ENCODE peak calls at places on chromosomes 3 and 15, in seven cellular contexts. D is stomach, L is HCT116, M is NT2/D1, W is uterus, S is Karpas-422, O is bronchial epithelial cell. H is an unnamed sample. For H3K36me3, the result is how much of the 10 kb centered on the place peaks cover.

GRCh38 chr15:69848551-69849231 is 249.0 kb downstream of the TLE3 start:
- DNase-seq in D (no peak), L (no peak), M (no peak), W (no peak), S (no peak), O (peak), H (peak)

GRCh38 chr3:113773381-113773780 is 26.5 kb downstream of the ATP6V1A start:
- DNase-seq in D (no peak), L (no peak), M (no peak), W (no peak), S (no peak), O (no peak), H (peak)

GRCh38 chr3:141876381-141876890 is at the start of gene ATP1B3:
- DNase-seq in D (peak), L (peak), M (peak), W (peak), S (peak), O (peak), H (peak)

GRCh38 chr3:146187334-146187950 is 26.5 kb upstream of the PLOD2 start:
- DNase-seq in D (no peak), L (peak), M (no peak), W (no peak), S (peak), O (peak), H (peak)

GRCh38 chr15:67125589-67126502 is 60.4 kb downstream of the SMAD3 start:
- DNase-seq in D (peak), L (peak), M (no peak), W (peak), S (no peak), O (peak), H (peak)

GRCh38 chr3:17730318-17730967 is 12.0 kb downstream of the TBC1D5 start:
- DNase-seq in D (no peak), L (peak), M (no peak), W (no peak), S (no peak), O (no peak), H (peak)

GRCh38 chr15:60721706-60722105 is 242.8 kb upstream of the ICE2 start:
- DNase-seq in D (no peak), L (no peak), M (no peak), W (no peak), S (peak), O (peak), H (no peak)

GRCh38 chr3:191952186-191952585 is 491.2 kb downstream of the PYDC2 start:
- DNase-seq in D (no peak), L (no peak), M (no peak), W (no peak), S (no peak), O (no peak), H (no peak)

GRCh38 chr3:171704002-171704401 is 106.3 kb downstream of the PLD1 start:
- DNase-seq in D (peak), L (peak), M (peak), W (no peak), S (peak), O (peak), H (peak)

GRCh38 chr3:157477441-157477840 is 25.8 kb downstream of the VEPH1 start:
- DNase-seq in D (no peak), L (no peak), M (no peak), W (no peak), S (no peak), O (no peak), H (no peak)

GRCh38 chr15:97652700-97653167 is 307.8 kb upstream of the ARRDC4 start:
- DNase-seq in D (no peak), L (no peak), M (no peak), W (no peak), S (no peak), O (no peak), H (no peak)

GRCh38 chr3:79491029-79491634 is 276.7 kb downstream of the ROBO1 start:
- DNase-seq in D (no peak), L (no peak), M (no peak), W (no peak), S (no peak), O (no peak), H (no peak)

GRCh38 chr3:172040078-172040975 is 949 bp downstream of the FNDC3B start:
- DNase-seq in D (peak), L (peak), M (peak), W (peak), S (no peak), O (peak), H (peak)

GRCh38 chr3:123005291-123005690 is 22.3 kb downstream of the SEMA5B start:
- DNase-seq in D (no peak), L (no peak), M (no peak), W (no peak), S (no peak), O (no peak), H (no peak)

GRCh38 chr3:87082806-87083440 is 92.0 kb upstream of the VGLL3 start:
- DNase-seq in D (no peak), L (peak), M (peak), W (no peak), S (peak), O (peak), H (peak)

GRCh38 chr3:33790091-33790490 is 8.3 kb upstream of the PDCD6IP start:
- DNase-seq in D (no peak), L (no peak), M (no peak), W (no peak), S (no peak), O (peak), H (peak)

GRCh38 chr15:52520421-52520820 is 8.3 kb downstream of the MYO5A start:
- DNase-seq in D (no peak), L (no peak), M (no peak), W (no peak), S (no peak), O (no peak), H (no peak)

GRCh38 chr15:60844431-60845174 is 365.7 kb upstream of the ICE2 start:
- DNase-seq in D (no peak), L (no peak), M (no peak), W (no peak), S (no peak), O (no peak), H (no peak)

GRCh38 chr3:14238936-14239335 is 60.3 kb downstream of the LSM3 start:
- DNase-seq in D (no peak), L (no peak), M (no peak), W (no peak), S (no peak), O (no peak), H (no peak)

GRCh38 chr15:93974804-93975481 is 256.4 kb upstream of the MCTP2 start:
- DNase-seq in D (no peak), L (peak), M (peak), W (no peak), S (no peak), O (peak), H (peak)

GRCh38 chr3:186988806-186989205 is 58.5 kb downstream of the ST6GAL1 start:
- DNase-seq in D (no peak), L (no peak), M (no peak), W (no peak), S (no peak), O (no peak), H (no peak)

GRCh38 chr3:10646531-10647335 is 141.3 kb upstream of the ATP2B2 start:
- DNase-seq in D (no peak), L (no peak), M (no peak), W (no peak), S (no peak), O (no peak), H (no peak)

GRCh38 chr3:136898549-136898948 is 36.5 kb downstream of the NCK1 start:
- DNase-seq in D (no peak), L (no peak), M (no peak), W (no peak), S (no peak), O (no peak), H (no peak)

GRCh38 chr15:62035256-62035908 is 24.9 kb downstream of the VPS13C start:
- DNase-seq in D (no peak), L (no peak), M (no peak), W (no peak), S (no peak), O (peak), H (peak)

GRCh38 chr3:48285675-48286074 is 44.8 kb downstream of the ZNF589 start:
- DNase-seq in D (no peak), L (no peak), M (no peak), W (no peak), S (no peak), O (no peak), H (peak)

GRCh38 chr3:114973576-114973975 is 173.5 kb downstream of the ZBTB20 start:
- DNase-seq in D (no peak), L (no peak), M (no peak), W (no peak), S (no peak), O (no peak), H (no peak)

GRCh38 chr3:14959358-14959943 is 12.1 kb downstream of the NR2C2 start:
- DNase-seq in D (no peak), L (no peak), M (no peak), W (no peak), S (no peak), O (no peak), H (no peak)

GRCh38 chr3:45949432-45949831 is 6.2 kb downstream of the CXCR6 start:
- DNase-seq in D (no peak), L (no peak), M (no peak), W (no peak), S (no peak), O (no peak), H (no peak)
- H3K36me3 ChIP-seq in D (half or more), L (under half), M (half or more), W (under half), S (under half), O (under half), H (under half)

GRCh38 chr3:36942632-36943248 is 2.1 kb downstream of the TRANK1 start:
- DNase-seq in D (no peak), L (no peak), M (no peak), W (no peak), S (no peak), O (no peak), H (no peak)

GRCh38 chr3:36945326-36945980 is 599 bp upstream of the TRANK1 start:
- DNase-seq in D (no peak), L (no peak), M (no peak), W (no peak), S (no peak), O (no peak), H (no peak)

GRCh38 chr3:36944641-36945270 is at the start of gene TRANK1:
- DNase-seq in D (peak), L (no peak), M (no peak), W (peak), S (peak), O (no peak), H (no peak)

GRCh38 chr3:36943601-36944000 is 1.3 kb downstream of the TRANK1 start:
- DNase-seq in D (no peak), L (no peak), M (no peak), W (no peak), S (peak), O (no peak), H (no peak)

GRCh38 chr3:36944012-36944640 is 728 bp downstream of the TRANK1 start:
- DNase-seq in D (peak), L (no peak), M (no peak), W (peak), S (peak), O (peak), H (peak)
- H3K36me3 ChIP-seq in D (under half), L (under half), M (under half), W (under half), S (under half), O (under half), H (under half)

GRCh38 chr3:23682646-23683045 is 123.1 kb upstream of the UBE2E1 start:
- DNase-seq in D (no peak), L (no peak), M (no peak), W (no peak), S (no peak), O (no peak), H (no peak)
- H3K36me3 ChIP-seq in D (under half), L (under half), M (under half), W (under half), S (under half), O (under half), H (under half)

DNA sequence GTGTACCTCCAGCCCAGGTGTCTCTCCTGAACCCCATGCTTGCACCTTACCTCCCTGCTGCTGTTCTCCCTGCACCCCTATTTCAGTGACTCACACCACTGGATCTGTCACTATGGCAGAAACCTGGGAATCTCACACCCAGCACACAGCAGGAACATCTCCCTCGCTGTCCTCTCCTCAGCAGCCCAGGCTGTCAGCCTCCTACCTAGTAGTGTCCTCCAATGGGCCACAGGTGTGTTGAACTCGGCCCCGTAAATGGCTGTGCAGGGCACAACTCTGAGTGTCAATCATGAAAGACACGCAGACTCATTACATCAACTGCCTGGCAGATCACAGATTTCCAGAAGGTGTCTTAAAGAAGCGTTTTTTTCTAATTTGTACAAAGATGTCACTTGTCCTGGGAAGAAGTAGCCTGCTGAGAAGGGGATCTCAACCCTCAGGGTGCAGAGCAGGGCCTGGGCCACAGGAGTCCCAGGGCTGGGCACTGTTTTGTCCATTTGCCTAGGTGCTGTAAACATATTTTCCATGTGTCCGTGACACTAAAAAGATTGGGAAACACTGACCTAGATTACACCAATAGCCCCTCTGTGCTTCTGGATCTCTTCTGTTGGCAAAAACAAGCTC is 33.8 kb downstream of the HOMER2 start:
- DNase-seq in D (peak), L (no peak), M (no peak), W (no peak), S (no peak), O (no peak), H (no peak)
- H3K36me3 ChIP-seq in D (under half), L (under half), M (under half), W (under half), S (under half), O (under half), H (under half)

GRCh38 chr3:183033746-183034145 is 53.4 kb upstream of the DCUN1D1 start:
- DNase-seq in D (no peak), L (no peak), M (no peak), W (no peak), S (no peak), O (no peak), H (no peak)
- H3K36me3 ChIP-seq in D (half or more), L (under half), M (under half), W (under half), S (half or more), O (under half), H (under half)

GRCh38 chr3:129434140-129434539 is 5.6 kb downstream of the MBD4 start:
- DNase-seq in D (no peak), L (no peak), M (no peak), W (no peak), S (no peak), O (no peak), H (no peak)

GRCh38 chr3:129435367-129435766 is 4.4 kb downstream of the MBD4 start:
- DNase-seq in D (no peak), L (no peak), M (no peak), W (no peak), S (no peak), O (no peak), H (no peak)

GRCh38 chr3:129433565-129433964 is 5.1 kb upstream of the EFCAB12 start:
- DNase-seq in D (no peak), L (no peak), M (no peak), W (no peak), S (no peak), O (no peak), H (no peak)

GRCh38 chr3:129432036-129432435 is 3.6 kb upstream of the EFCAB12 start:
- DNase-seq in D (no peak), L (no peak), M (no peak), W (no peak), S (no peak), O (no peak), H (no peak)

DNA sequence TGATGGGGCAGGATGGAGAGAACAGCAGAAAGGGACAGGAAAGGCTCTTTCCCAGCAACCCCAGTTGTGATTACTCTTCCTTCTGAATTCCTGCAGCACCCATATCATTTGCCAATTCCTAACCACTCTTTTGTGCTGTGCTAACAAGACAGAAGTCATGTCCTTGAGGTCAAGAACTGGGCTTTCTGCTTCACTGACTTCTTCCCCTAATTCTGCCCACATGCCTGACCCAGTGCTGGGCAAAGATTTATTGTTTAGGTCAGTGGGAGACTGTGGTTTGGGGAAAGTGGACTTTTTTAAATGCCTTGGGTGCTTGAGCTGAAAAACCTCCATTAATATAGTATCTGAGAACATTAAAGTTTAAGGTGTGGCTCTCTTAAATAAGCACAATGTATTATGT is 4.2 kb upstream of the EFCAB12 start:
- DNase-seq in D (no peak), L (no peak), M (no peak), W (no peak), S (no peak), O (no peak), H (no peak)
- H3K36me3 ChIP-seq in D (half or more), L (half or more), M (half or more), W (under half), S (half or more), O (under half), H (under half)

GRCh38 chr3:177041021-177041729 is 156.1 kb downstream of the TBL1XR1 start:
- DNase-seq in D (no peak), L (no peak), M (no peak), W (peak), S (no peak), O (peak), H (peak)

GRCh38 chr3:177037241-177037640 is 160.0 kb downstream of the TBL1XR1 start:
- DNase-seq in D (no peak), L (no peak), M (no peak), W (no peak), S (no peak), O (peak), H (no peak)

GRCh38 chr3:177039875-177040274 is 157.4 kb downstream of the TBL1XR1 start:
- DNase-seq in D (no peak), L (no peak), M (no peak), W (no peak), S (no peak), O (peak), H (no peak)

GRCh38 chr3:177041730-177042551 is 155.3 kb downstream of the TBL1XR1 start:
- DNase-seq in D (no peak), L (no peak), M (no peak), W (no peak), S (no peak), O (no peak), H (no peak)
- H3K36me3 ChIP-seq in D (half or more), L (under half), M (half or more), W (under half), S (half or more), O (under half), H (under half)

DNA sequence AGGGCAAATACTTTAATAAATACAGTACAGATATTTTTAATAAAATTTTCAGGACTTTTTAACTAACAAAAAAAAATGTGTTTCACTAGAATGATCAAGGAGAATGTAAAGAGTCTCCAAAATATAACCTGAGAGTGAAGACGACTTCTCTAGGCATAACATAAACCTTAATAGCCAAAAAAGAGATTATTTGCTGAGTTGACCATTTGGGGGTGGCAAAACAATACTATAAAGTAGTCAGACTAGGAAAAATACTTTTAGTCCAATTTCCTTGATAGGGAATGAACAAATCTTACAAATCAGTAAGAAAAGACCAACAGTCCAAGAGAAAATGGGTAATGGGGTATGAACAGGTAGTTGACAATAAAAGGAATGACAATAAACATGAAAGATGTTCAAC is 29.4 kb upstream of the GATM start:
- DNase-seq in D (no peak), L (no peak), M (no peak), W (no peak), S (no peak), O (no peak), H (no peak)
- H3K36me3 ChIP-seq in D (half or more), L (half or more), M (half or more), W (under half), S (half or more), O (under half), H (half or more)

DNA sequence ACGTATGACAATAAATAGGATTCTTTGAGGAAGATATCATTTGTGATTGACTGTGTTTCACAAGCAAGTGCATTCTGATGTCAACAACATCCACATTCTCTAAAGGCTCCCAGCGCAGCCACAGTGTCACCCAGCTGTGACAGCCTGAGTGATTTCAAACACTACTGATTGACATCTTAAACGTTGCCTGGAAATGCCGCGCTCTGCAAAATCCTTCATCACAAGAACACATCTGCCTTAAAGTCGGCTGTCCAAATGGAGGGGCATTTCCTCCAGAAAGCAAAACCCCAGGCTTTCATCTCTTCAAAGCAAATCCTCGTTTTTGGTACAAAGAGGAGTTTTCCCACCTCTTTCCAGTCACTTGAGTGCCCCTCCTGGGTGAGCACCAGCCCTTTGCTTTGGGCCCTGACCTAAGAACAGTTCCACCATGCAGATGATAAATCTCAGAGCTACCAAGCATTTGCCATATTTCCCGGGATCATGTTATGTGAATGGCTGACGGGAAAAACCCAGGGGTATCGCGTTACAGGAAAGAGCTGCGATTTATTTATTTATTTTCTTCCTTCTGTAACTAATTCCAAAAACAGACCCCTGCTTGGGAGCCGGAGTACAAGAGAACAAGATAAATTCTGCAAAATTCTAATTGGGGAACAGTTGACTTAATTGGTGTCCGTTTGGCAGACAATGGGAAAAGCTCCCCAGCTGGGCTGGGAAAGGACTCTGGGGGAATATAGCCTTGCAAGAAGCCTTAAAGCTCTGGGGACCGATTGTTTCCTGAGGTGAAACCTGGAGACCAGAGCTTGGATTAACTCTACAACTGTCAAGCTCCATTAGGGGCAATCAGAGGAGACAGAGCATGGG is 703.8 kb upstream of the NR2F2 start:
- DNase-seq in D (no peak), L (no peak), M (peak), W (no peak), S (no peak), O (no peak), H (no peak)
- H3K36me3 ChIP-seq in D (under half), L (under half), M (under half), W (under half), S (under half), O (under half), H (under half)

GRCh38 chr15:79219393-79220056 is 63.0 kb upstream of the ANKRD34C start:
- DNase-seq in D (no peak), L (no peak), M (no peak), W (no peak), S (no peak), O (no peak), H (no peak)
- H3K36me3 ChIP-seq in D (under half), L (under half), M (under half), W (under half), S (under half), O (under half), H (under half)